ENCODE peak calls at places on chromosomes 2 and 18, in nine cellular contexts. O is H4, N is neuronal stem cell, Q is SW480, Z is aorta, E is GM12891, A is fibroblast of mammary gland, Y is AG04450, T is transverse colon. S is an unnamed sample.

GRCh38 chr2:73915437-73915993 is 11.2 kb upstream of the DGUOK start:
- DNase-seq in O (no peak), N (no peak), Q (no peak), Z (no peak), E (no peak), A (no peak), Y (no peak), T (no peak), S (no peak)

GRCh38 chr2:240457223-240458043 is 22.0 kb downstream of the GPC1 start:
- DNase-seq in O (no peak), N (no peak), Q (no peak), Z (no peak), E (no peak), A (no peak), Y (no peak), T (no peak), S (no peak)

GRCh38 chr18:63445067-63445466 is 22.8 kb upstream of the VPS4B start:
- DNase-seq in O (no peak), N (no peak), Q (no peak), Z (no peak), E (no peak), A (no peak), Y (no peak), T (no peak), S (no peak)

GRCh38 chr2:207041753-207042152 is 102.4 kb downstream of the CPO start:
- DNase-seq in O (no peak), N (no peak), Q (no peak), Z (no peak), E (no peak), A (no peak), Y (no peak), T (no peak), S (no peak)

GRCh38 chr2:147945660-147946059 is 74.9 kb downstream of the ORC4 start:
- DNase-seq in O (no peak), N (peak; percentile 2), Q (no peak), Z (no peak), E (no peak), A (peak; percentile 10), Y (no peak), T (no peak), S (peak; percentile 38)

GRCh38 chr2:129929321-129930290 is 49.9 kb upstream of the RAB6C start:
- DNase-seq in O (peak; percentile 80), N (no peak), Q (no peak), Z (no peak), E (no peak), A (peak; percentile 96), Y (no peak), T (no peak), S (peak; percentile 14)

GRCh38 chr2:231632559-231633142 is 40.0 kb downstream of the TEX44 start:
- DNase-seq in O (no peak), N (no peak), Q (no peak), Z (no peak), E (no peak), A (peak; percentile 79), Y (peak; percentile 77), T (no peak), S (peak; percentile 66)

GRCh38 chr2:205892141-205893064 is 193.6 kb downstream of the INO80D start:
- DNase-seq in O (peak; percentile 39), N (peak; percentile 42), Q (no peak), Z (no peak), E (no peak), A (no peak), Y (no peak), T (peak; percentile 39), S (peak; percentile 41)

GRCh38 chr2:28399289-28399688 is 6.6 kb downstream of the FOSL2 start:
- DNase-seq in O (no peak), N (no peak), Q (no peak), Z (peak; percentile 55), E (no peak), A (no peak), Y (no peak), T (no peak), S (no peak)

GRCh38 chr2:54106631-54107454 is 8.6 kb upstream of the ACYP2 start:
- DNase-seq in O (peak; percentile 60), N (no peak), Q (peak; percentile 66), Z (no peak), E (no peak), A (peak; percentile 63), Y (no peak), T (peak; percentile 36), S (peak; percentile 76)